ENCODE peak calls at places on chromosomes 7 and 10, in six cellular contexts. H is IMR-90, T is left ventricle myocardium inferior, B is fibroblast of lung, P is mammary epithelial cell, W is Panc1. J is an unnamed sample. For H3K36me3, the result is how much of the 10 kb centered on the place peaks cover.

GRCh38 chr10:61793760-61794713 is 107.5 kb upstream of the ARID5B start:
- DNase-seq in H (peak), T (no peak), B (peak), P (no peak), W (no peak), J (peak)

GRCh38 chr10:30040597-30040996 is 18.8 kb downstream of the JCAD start:
- DNase-seq in H (no peak), T (no peak), B (no peak), P (no peak), W (no peak), J (no peak)

GRCh38 chr10:113228570-113228969 is 278.5 kb downstream of the TCF7L2 start:
- DNase-seq in H (peak), T (no peak), B (peak), P (no peak), W (no peak), J (peak)

GRCh38 chr7:54839538-54840213 is 80.7 kb upstream of the SEC61G start:
- DNase-seq in H (peak), T (peak), B (peak), P (peak), W (no peak), J (peak)

GRCh38 chr10:113665806-113666354 is 2.0 kb upstream of the NRAP start:
- DNase-seq in H (peak), T (no peak), B (peak), P (peak), W (no peak), J (peak)

GRCh38 chr10:35498693-35499092 is 106.4 kb upstream of the GJD4 start:
- DNase-seq in H (no peak), T (no peak), B (no peak), P (peak), W (no peak), J (no peak)

GRCh38 chr10:79051766-79052165 is 17.0 kb upstream of the ZMIZ1 start:
- DNase-seq in H (no peak), T (peak), B (no peak), P (no peak), W (no peak), J (no peak)

GRCh38 chr10:94983555-94983954 is 45.1 kb downstream of the CYP2C9 start:
- DNase-seq in H (no peak), T (no peak), B (no peak), P (no peak), W (no peak), J (no peak)

GRCh38 chr10:96285331-96285752 is 14.0 kb upstream of the BLNK start:
- DNase-seq in H (no peak), T (no peak), B (no peak), P (no peak), W (no peak), J (no peak)

GRCh38 chr7:32293833-32294232 is 196.3 kb downstream of the LSM5 start:
- DNase-seq in H (no peak), T (no peak), B (no peak), P (no peak), W (no peak), J (no peak)

GRCh38 chr10:43093423-43094090 is 16.7 kb downstream of the RET start:
- DNase-seq in H (peak), T (no peak), B (no peak), P (peak), W (no peak), J (no peak)

GRCh38 chr7:136114966-136115762 is 138.0 kb upstream of the MTPN start:
- DNase-seq in H (peak), T (no peak), B (peak), P (peak), W (peak), J (peak)

GRCh38 chr10:7410306-7410799 is 481 bp downstream of the SFMBT2 start:
- DNase-seq in H (peak), T (peak), B (peak), P (no peak), W (no peak), J (no peak)

DNA sequence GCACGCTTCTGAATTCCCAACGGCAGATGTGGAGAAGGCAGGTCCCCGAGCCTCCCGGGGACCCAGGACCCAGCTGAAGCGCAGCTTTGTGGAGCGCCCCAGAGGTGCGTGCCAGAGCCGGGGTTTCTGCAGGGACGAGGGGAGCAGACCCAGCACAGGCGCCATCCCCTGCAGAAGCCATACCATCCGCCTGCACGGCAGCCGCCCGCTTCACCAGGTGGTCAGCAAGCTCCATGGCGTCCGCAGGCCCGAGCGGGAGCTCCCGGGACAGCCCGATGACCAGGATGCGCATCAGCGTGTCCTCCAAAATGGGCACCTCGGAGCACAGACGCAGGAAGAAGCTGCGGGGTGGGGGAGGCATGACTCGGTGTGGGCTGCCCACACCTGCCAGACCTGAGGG is 10.6 kb downstream of the INTS1 start:
- DNase-seq in H (no peak), T (no peak), B (no peak), P (no peak), W (no peak), J (no peak)
- H3K36me3 ChIP-seq in H (half or more), T (half or more), B (under half), P (under half), W (under half), J (under half)

DNA sequence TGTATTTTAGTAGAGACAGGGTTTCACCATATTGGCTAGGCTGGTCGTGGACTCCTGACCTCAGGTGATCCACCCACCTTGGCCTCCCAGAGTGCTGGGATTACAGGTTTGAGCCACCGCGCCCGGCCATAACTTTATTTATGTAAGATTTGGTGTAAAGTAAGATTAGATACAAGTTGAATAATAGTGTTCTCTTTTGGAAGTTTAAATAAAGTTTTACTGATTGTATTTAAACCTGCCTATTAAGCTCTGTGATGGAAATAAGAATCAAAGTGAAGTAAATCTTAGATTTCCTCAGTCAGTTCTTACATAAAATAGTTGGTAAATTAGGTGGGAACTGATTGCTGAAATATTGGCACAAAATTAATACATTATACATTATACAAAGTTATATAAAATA is 86.0 kb downstream of the MKLN1 start:
- DNase-seq in H (no peak), T (no peak), B (no peak), P (no peak), W (no peak), J (no peak)
- H3K36me3 ChIP-seq in H (under half), T (under half), B (under half), P (under half), W (under half), J (under half)

GRCh38 chr10:11319990-11320602 is 291.4 kb downstream of the USP6NL start:
- DNase-seq in H (no peak), T (no peak), B (no peak), P (no peak), W (no peak), J (no peak)
- H3K36me3 ChIP-seq in H (under half), T (half or more), B (under half), P (under half), W (under half), J (under half)

GRCh38 chr10:16674147-16674703 is 143.0 kb downstream of the RSU1 start:
- DNase-seq in H (no peak), T (no peak), B (no peak), P (no peak), W (peak), J (no peak)
- H3K36me3 ChIP-seq in H (under half), T (under half), B (under half), P (under half), W (under half), J (under half)

GRCh38 chr10:26508016-26508415 is 69.9 kb downstream of the APBB1IP start:
- DNase-seq in H (no peak), T (no peak), B (no peak), P (no peak), W (no peak), J (no peak)
- H3K36me3 ChIP-seq in H (under half), T (under half), B (under half), P (under half), W (under half), J (under half)

DNA sequence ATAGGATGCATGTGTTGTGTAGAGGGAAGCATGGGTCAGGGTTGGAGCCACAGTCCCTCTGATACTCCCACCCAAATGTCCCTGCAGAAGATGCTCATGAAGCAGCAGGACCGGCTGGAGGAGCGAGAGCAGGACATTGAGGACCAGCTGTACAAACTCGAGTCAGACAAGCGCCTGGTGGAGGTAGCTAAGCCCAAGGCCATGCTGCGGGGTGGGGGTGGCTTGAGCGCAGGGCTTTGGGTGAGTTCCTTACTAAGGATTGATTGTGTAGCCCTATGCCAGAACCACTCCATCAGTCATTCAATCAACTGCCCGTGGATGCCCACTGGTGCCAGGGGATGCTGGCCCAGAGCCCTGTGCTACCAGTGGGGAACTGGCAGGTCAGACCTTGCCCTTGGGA is 10.3 kb downstream of the TRIM8 start:
- DNase-seq in H (no peak), T (no peak), B (no peak), P (no peak), W (no peak), J (no peak)
- H3K36me3 ChIP-seq in H (half or more), T (half or more), B (under half), P (under half), W (under half), J (half or more)

GRCh38 chr7:99457646-99458493 is 8.1 kb downstream of the ATP5MF start:
- DNase-seq in H (no peak), T (no peak), B (no peak), P (no peak), W (no peak), J (no peak)
- H3K36me3 ChIP-seq in H (half or more), T (half or more), B (under half), P (under half), W (under half), J (half or more)

GRCh38 chr10:828191-828590 is 103.3 kb downstream of the LARP4B start:
- DNase-seq in H (no peak), T (no peak), B (no peak), P (no peak), W (no peak), J (no peak)
- H3K36me3 ChIP-seq in H (under half), T (half or more), B (under half), P (under half), W (under half), J (half or more)

DNA sequence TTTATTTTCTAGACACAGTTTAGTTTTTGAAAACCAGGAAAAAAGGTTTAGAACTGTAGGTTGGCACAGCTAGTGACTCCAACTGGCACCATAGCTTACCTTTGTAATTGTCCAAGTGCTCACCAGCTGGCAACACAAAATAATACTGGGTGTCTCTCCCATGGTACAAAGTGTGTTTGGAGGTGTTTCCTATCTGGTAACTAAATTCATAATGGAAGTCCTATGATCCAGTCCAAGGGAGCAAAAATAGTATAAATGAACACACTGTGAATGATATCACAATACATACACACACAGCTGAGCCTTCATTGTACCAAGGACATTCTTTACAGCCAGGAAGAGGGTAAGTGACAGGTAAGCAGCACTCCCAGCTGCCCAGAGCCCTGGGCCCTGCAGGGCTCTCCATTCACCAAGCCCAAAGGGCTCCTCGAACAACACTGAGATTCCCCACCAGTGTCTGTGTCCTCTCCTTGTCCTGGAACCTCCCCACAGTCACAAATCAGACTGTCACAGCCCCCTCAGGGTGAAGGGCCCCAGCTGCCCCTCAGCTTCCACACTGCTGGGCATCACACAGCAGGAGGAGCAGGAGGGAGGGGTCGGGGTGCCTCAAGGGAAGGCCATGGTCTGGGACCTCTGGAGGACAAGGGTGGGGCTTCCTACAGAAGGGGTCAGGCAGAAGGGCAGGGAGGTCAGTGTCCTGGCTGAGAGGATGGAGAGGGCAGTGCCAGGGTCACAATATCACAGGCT is 72.1 kb downstream of the PKD1L1 start:
- DNase-seq in H (no peak), T (no peak), B (no peak), P (no peak), W (no peak), J (no peak)
- H3K36me3 ChIP-seq in H (under half), T (under half), B (under half), P (under half), W (under half), J (under half)

GRCh38 chr7:6026011-6026819 is 5.0 kb upstream of the ANKRD61 start:
- DNase-seq in H (peak), T (peak), B (peak), P (peak), W (no peak), J (peak)
- H3K36me3 ChIP-seq in H (half or more), T (half or more), B (under half), P (under half), W (under half), J (half or more)